ENCODE peak calls at places on chromosome 16, in nine cellular contexts. P is midbrain, H is astrocyte of the cerebellum, U is K562, E is OCI-M1, L is RCC 7860, A is caudate nucleus, K is left ventricle myocardium inferior, R is T-cell. V is an unnamed sample.

GRCh38 chr16:88532434-88533241 is 37.6 kb upstream of the ZC3H18 start:
- DNase-seq in P (no peak), R (no peak), E (no peak), L (no peak), K (no peak), H (no peak), A (no peak), U (no peak), V (no peak)

GRCh38 chr16:68644715-68645493 is at the start of gene CDH3:
- DNase-seq in R (no peak), U (no peak), H (no peak), A (peak; percentile 5), K (no peak), L (no peak), E (no peak), P (no peak), V (no peak)

GRCh38 chr16:85136213-85136704 is 24.0 kb upstream of the CIBAR2 start:
- DNase-seq in U (no peak), R (no peak), P (peak; percentile 15), L (no peak), A (no peak), E (peak; percentile 75), K (no peak), H (no peak), V (no peak)

GRCh38 chr16:86631441-86631840 is 53.1 kb downstream of the FOXL1 start:
- DNase-seq in P (no peak), K (no peak), R (no peak), U (no peak), H (no peak), L (no peak), E (no peak), A (no peak), V (no peak)

GRCh38 chr16:81520151-81520470 is 75.5 kb downstream of the CMIP start:
- DNase-seq in H (no peak), P (no peak), A (no peak), E (no peak), U (no peak), L (no peak), R (no peak), K (no peak), V (no peak)

GRCh38 chr16:51984395-51984794 is 562.5 kb downstream of the TOX3 start:
- DNase-seq in P (no peak), E (no peak), R (no peak), L (no peak), K (no peak), U (no peak), H (no peak), A (no peak), V (no peak)

GRCh38 chr16:25135239-25135878 is 23.8 kb downstream of the LCMT1 start:
- DNase-seq in A (no peak), H (no peak), R (no peak), K (no peak), E (no peak), U (no peak), P (no peak), L (peak; percentile 8), V (no peak)

GRCh38 chr16:76579277-76579676 is 302.1 kb downstream of the CNTNAP4 start:
- DNase-seq in H (no peak), U (peak; percentile 24), R (no peak), K (no peak), P (no peak), A (no peak), L (no peak), E (no peak), V (no peak)

GRCh38 chr16:7257026-7257425 is 75.6 kb upstream of the RBFOX1 start:
- DNase-seq in L (no peak), A (no peak), P (no peak), R (no peak), U (no peak), E (no peak), H (no peak), K (no peak), V (no peak)

GRCh38 chr16:49504023-49504364 is 130.4 kb downstream of the C16orf78 start:
- DNase-seq in P (no peak), A (no peak), R (no peak), E (no peak), L (no peak), U (no peak), K (no peak), H (no peak), V (no peak)

GRCh38 chr16:29779474-29779873 is 1.4 kb downstream of the ZG16 start:
- DNase-seq in U (no peak), E (no peak), R (no peak), A (no peak), K (no peak), H (no peak), L (no peak), P (no peak), V (no peak)